ENCODE peak calls at places on chromosomes 16 and 17, in ten cellular contexts. K is Caco-2, J is adrenal gland, F is HFFc6, Q is Panc1, R is astrocyte of the cerebellum, V is bronchial epithelial cell, E is RWPE1, D is left lung, I is glutamatergic neuron. W is an unnamed sample.

GRCh38 chr16:88941933-88942909 is 34.8 kb downstream of the CBFA2T3 start:
- DNase-seq in D (no peak), R (no peak), V (no peak), J (peak), F (no peak), E (peak), I (peak), Q (no peak), K (peak), W (peak)

GRCh38 chr17:8163978-8164814 is 1.4 kb upstream of the VAMP2 start:
- DNase-seq in R (no peak), Q (no peak), J (peak), K (no peak), D (peak), E (no peak), I (peak), F (peak), V (peak), W (peak)

GRCh38 chr16:48895142-48895541 is 285.2 kb upstream of the N4BP1 start:
- DNase-seq in K (no peak), V (no peak), E (no peak), R (no peak), I (no peak), J (no peak), Q (no peak), D (no peak), F (no peak), W (no peak)

GRCh38 chr16:89489040-89489721 is 1.2 kb downstream of the ANKRD11 start:
- DNase-seq in V (peak), J (peak), F (peak), R (peak), E (peak), K (peak), D (peak), Q (no peak), I (peak), W (peak)

GRCh38 chr17:40528692-40529417 is 27.4 kb upstream of the TNS4 start:
- DNase-seq in R (no peak), F (no peak), D (peak), Q (no peak), V (no peak), I (no peak), E (no peak), J (no peak), K (no peak), W (no peak)

GRCh38 chr16:73095885-73096341 is 48.0 kb upstream of the ZFHX3 start:
- DNase-seq in R (no peak), D (no peak), E (no peak), J (no peak), V (no peak), I (no peak), F (no peak), K (no peak), Q (no peak), W (no peak)

GRCh38 chr16:14392960-14393359 is 237.1 kb downstream of the PARN start:
- DNase-seq in D (no peak), J (no peak), K (no peak), I (no peak), R (no peak), E (no peak), Q (no peak), V (no peak), F (no peak), W (no peak)

GRCh38 chr16:30609002-30609927 is 924 bp downstream of the ZNF689 start:
- DNase-seq in V (peak), Q (no peak), J (peak), K (no peak), D (peak), I (peak), R (no peak), E (peak), F (no peak), W (peak)

GRCh38 chr17:81345211-81346089 is 49.8 kb upstream of the BAHCC1 start:
- DNase-seq in V (peak), I (peak), Q (no peak), E (peak), F (peak), J (peak), D (peak), K (peak), R (peak), W (peak)

GRCh38 chr16:59632266-59632855 is 898.2 kb upstream of the GOT2 start:
- DNase-seq in R (no peak), I (no peak), J (no peak), D (no peak), V (no peak), F (peak), Q (no peak), K (no peak), E (no peak), W (no peak)

GRCh38 chr17:76166168-76166567 is 25.1 kb upstream of the FOXJ1 start:
- DNase-seq in V (no peak), E (no peak), K (no peak), Q (no peak), R (no peak), D (no peak), J (no peak), F (no peak), I (no peak), W (no peak)

GRCh38 chr17:79520893-79521210 is 90.0 kb downstream of the RBFOX3 start:
- DNase-seq in Q (no peak), E (no peak), K (no peak), I (no peak), J (no peak), R (no peak), V (no peak), F (no peak), D (no peak), W (no peak)

GRCh38 chr17:30232015-30232821 is 3.3 kb downstream of the SLC6A4 start:
- DNase-seq in F (no peak), J (no peak), Q (no peak), V (no peak), E (no peak), K (no peak), I (no peak), R (no peak), D (no peak), W (no peak)

GRCh38 chr16:24816688-24817087 is 29.1 kb upstream of the SLC5A11 start:
- DNase-seq in F (no peak), K (no peak), J (no peak), V (no peak), E (no peak), Q (no peak), R (no peak), I (no peak), D (no peak), W (no peak)

GRCh38 chr17:38341035-38341721 is 2.6 kb downstream of the GPR179 start:
- DNase-seq in D (no peak), F (no peak), J (peak), K (no peak), Q (no peak), I (no peak), V (peak), R (no peak), E (no peak), W (peak)

GRCh38 chr16:10552281-10552680 is 28.1 kb downstream of the EMP2 start:
- DNase-seq in E (no peak), R (no peak), Q (no peak), V (no peak), K (no peak), I (no peak), F (no peak), J (no peak), D (no peak), W (no peak)

GRCh38 chr16:70418274-70418992 is 20.5 kb downstream of the ST3GAL2 start:
- DNase-seq in R (no peak), K (no peak), J (no peak), D (no peak), V (no peak), I (no peak), Q (no peak), F (no peak), E (no peak), W (no peak)

GRCh38 chr16:71283612-71284011 is 5.6 kb downstream of the CMTR2 start:
- DNase-seq in F (no peak), J (no peak), Q (no peak), R (no peak), V (peak), E (no peak), I (no peak), D (no peak), K (no peak), W (no peak)

GRCh38 chr16:89574681-89575246 is 794 bp upstream of the CPNE7 start:
- DNase-seq in R (no peak), K (peak), Q (no peak), D (no peak), V (peak), I (peak), E (peak), J (no peak), F (peak), W (peak)

GRCh38 chr16:87855852-87856715 is 13.2 kb downstream of the SLC7A5 start:
- DNase-seq in J (peak), K (no peak), Q (no peak), F (no peak), I (peak), D (peak), R (no peak), V (no peak), E (no peak), W (no peak)

GRCh38 chr17:80901319-80901718 is 90.3 kb upstream of the CHMP6 start:
- DNase-seq in D (no peak), F (no peak), V (peak), R (no peak), E (peak), I (no peak), K (no peak), J (no peak), Q (no peak), W (no peak)

GRCh38 chr16:53282975-53283946 is 151.0 kb upstream of the RBL2 start:
- DNase-seq in J (no peak), E (peak), D (no peak), Q (peak), I (no peak), F (peak), R (peak), V (peak), K (peak), W (no peak)

GRCh38 chr16:83037884-83038283 is 411.1 kb downstream of the CDH13 start:
- DNase-seq in D (no peak), V (no peak), I (no peak), F (no peak), R (no peak), E (no peak), K (no peak), Q (no peak), J (no peak), W (no peak)

GRCh38 chr17:47978324-47978723 is 7.4 kb downstream of the CDK5RAP3 start:
- DNase-seq in E (peak), V (peak), D (no peak), I (peak), R (no peak), Q (no peak), J (peak), F (peak), K (peak), W (peak)

GRCh38 chr17:80968602-80969029 is 23.0 kb upstream of the CHMP6 start:
- DNase-seq in K (no peak), F (no peak), E (no peak), V (no peak), Q (no peak), R (no peak), J (peak), I (peak), D (no peak), W (no peak)

GRCh38 chr17:60473788-60474187 is 51.5 kb downstream of the CHCT1 start:
- DNase-seq in D (no peak), J (no peak), K (no peak), Q (no peak), I (no peak), R (no peak), F (no peak), V (no peak), E (no peak), W (no peak)

GRCh38 chr17:58317421-58318064 is 11.1 kb downstream of the TSPOAP1 start:
- DNase-seq in J (peak), V (peak), D (no peak), E (peak), K (peak), R (peak), Q (peak), I (peak), F (peak), W (peak)

GRCh38 chr17:17044846-17045561 is 2.7 kb downstream of the MPRIP start:
- DNase-seq in K (no peak), V (peak), I (peak), F (peak), J (no peak), Q (no peak), E (no peak), D (no peak), R (peak), W (no peak)

GRCh38 chr16:80932725-80933124 is 74.0 kb downstream of the CMC2 start:
- DNase-seq in Q (no peak), I (no peak), D (peak), E (peak), K (peak), F (peak), J (peak), R (peak), V (peak), W (no peak)

GRCh38 chr17:39218906-39219305 is 6.8 kb downstream of the STAC2 start:
- DNase-seq in I (no peak), E (no peak), F (no peak), D (no peak), V (no peak), J (no peak), K (no peak), Q (no peak), R (no peak), W (peak)

GRCh38 chr17:53313746-53314145 is 509.0 kb upstream of the KIF2B start:
- DNase-seq in K (no peak), I (no peak), J (no peak), E (peak), Q (no peak), R (peak), D (no peak), V (peak), F (peak), W (no peak)
- TF ChIP-seq CTCF in K (no peak), I (no peak), J (no peak), E (no peak), Q (no peak), R (no peak), D (no peak), V (no peak), F (no peak), W (no peak)

DNA sequence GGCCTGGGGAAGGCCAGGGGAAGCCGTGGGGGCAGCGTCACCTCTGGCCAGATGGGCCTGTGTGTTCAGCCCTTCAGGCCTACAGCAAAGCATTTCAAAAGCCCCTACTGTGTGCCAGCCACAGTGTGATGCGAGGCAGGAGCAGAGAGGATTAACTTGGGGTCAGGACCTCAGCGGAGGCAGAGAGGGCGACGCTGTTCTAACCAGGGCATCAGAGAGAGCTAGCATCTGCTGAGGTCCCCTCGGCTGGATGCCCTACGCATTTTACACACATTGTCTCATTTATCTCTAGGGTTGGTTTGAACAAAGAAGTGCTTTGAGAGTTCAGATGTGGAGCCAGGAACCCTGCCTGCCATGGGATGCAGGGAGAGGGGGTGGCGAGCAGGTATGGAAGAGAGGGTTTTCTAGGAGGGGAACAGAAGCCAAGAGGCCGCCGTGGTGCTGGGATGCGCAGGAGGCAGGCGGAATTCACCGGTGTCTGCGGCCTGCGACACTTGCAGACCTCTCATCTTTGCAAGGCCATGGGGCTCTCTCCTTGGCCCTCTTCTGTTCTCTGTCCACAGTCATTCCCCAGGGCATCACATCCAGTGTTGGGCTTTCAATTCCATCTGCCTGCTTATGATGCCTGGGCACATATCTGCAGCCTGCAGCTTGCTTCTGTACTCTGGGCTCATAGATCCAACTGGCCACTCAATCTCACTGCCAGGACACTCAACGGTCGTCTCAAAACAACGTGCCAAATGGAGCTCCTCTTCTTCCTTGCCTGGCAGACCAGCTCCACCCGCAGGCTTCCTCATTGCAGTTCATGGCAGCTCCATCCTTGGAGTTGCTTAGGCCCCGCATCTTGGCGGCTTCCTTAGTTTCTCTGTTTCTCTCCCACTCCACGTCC is 8.1 kb upstream of the NKD1 start:
- DNase-seq in I (no peak), R (no peak), Q (no peak), D (no peak), J (no peak), E (no peak), F (no peak), K (peak), V (no peak), W (no peak)
- TF ChIP-seq CTCF in I (no peak), R (no peak), Q (no peak), D (no peak), J (no peak), E (no peak), F (no peak), K (no peak), V (no peak), W (no peak)

DNA sequence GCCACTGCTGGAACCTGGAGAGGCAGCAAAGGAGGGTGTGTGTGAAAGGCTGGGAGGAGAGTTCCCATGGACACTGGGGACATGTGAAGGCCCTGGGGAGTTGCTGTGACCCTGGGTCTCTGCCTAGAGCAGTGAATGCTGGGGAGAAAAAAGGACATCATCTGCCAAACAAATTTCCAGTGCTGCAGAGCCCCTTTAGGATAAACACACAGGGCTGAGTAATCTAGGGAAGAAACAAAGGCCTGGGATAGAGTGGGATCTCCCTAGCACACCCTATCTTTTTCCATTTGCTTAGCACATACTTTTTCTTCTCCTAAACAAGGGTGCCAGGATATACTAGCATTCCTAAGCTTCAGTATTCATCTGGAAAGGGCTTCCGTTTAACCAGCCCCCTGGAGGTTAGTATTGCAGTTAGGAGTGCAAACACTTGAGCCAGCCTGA is 3.3 kb upstream of the HIGD1B start:
- DNase-seq in F (no peak), E (no peak), Q (no peak), R (no peak), K (no peak), V (no peak), J (no peak), D (no peak), I (no peak), W (no peak)
- TF ChIP-seq CTCF in F (peak), E (no peak), Q (no peak), R (no peak), K (no peak), V (no peak), J (no peak), D (no peak), I (no peak), W (no peak)

GRCh38 chr17:42547001-42547461 is 5.7 kb upstream of the HSD17B1 start:
- DNase-seq in V (no peak), J (no peak), D (no peak), Q (no peak), F (no peak), I (no peak), R (no peak), K (no peak), E (no peak), W (no peak)

GRCh38 chr17:42548993-42549755 is 3.5 kb upstream of the HSD17B1 start:
- DNase-seq in K (no peak), D (no peak), Q (no peak), V (no peak), E (no peak), F (no peak), J (no peak), I (no peak), R (no peak), W (no peak)

GRCh38 chr17:42547698-42548069 is 5.0 kb upstream of the HSD17B1 start:
- DNase-seq in Q (no peak), D (no peak), J (no peak), V (no peak), R (no peak), E (no peak), I (no peak), K (no peak), F (no peak), W (no peak)

GRCh38 chr17:42544874-42545283 is 7.8 kb upstream of the HSD17B1 start:
- DNase-seq in I (no peak), R (no peak), Q (no peak), J (no peak), K (no peak), D (no peak), V (no peak), F (no peak), E (no peak), W (no peak)

GRCh38 chr17:42548070-42548837 is 4.5 kb upstream of the HSD17B1 start:
- DNase-seq in R (no peak), K (no peak), J (peak), D (peak), E (no peak), Q (no peak), V (peak), I (peak), F (no peak), W (peak)
- TF ChIP-seq CTCF in R (peak), K (no peak), J (no peak), D (peak), E (peak), Q (peak), V (peak), I (peak), F (peak), W (peak)

DNA sequence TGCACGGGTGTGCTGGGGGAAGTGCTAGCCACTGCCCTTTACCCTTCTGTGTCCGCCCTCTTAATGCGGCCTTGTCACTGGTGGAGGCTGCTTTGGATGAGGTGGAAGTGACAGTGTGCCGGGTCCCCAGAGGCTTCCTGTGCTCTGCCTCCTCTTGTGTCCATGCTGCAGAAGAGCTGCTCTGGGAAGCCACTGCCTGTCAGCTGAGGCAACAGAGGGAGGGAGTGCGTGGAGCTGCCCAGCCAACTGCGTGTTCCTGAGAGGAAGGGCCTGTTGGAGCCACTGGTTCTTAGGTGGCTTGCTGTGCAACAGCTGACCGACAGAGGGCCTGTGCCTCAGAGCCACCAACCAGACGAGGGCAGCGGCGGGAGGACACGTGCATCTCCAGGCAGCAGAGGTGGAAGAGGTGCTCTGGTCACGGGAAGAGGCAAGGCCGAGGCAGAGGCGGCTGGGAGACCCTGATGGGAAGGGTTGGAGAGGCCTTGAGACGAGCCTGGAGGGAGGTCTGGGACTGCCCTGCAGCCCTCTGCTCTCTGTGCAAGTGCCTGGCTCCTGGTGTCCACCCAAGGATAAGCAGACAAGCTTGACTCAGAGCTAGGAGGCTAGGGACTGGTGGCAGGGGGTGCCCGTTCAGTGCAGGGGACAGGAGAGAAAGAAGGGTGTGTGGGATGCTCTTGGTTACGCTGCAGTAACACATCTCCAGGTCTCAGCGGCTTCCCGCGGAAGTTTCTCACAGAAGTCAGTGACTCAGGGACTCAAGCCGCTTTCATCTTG is 25.4 kb downstream of the B9D1 start:
- DNase-seq in D (no peak), E (no peak), Q (no peak), I (no peak), F (no peak), K (no peak), V (no peak), R (no peak), J (peak), W (no peak)
- TF ChIP-seq CTCF in D (no peak), E (no peak), Q (no peak), I (no peak), F (no peak), K (no peak), V (peak), R (peak), J (peak), W (no peak)

GRCh38 chr16:3028716-3029319 is 5.0 kb downstream of the THOC6 start:
- DNase-seq in Q (no peak), R (no peak), E (no peak), F (no peak), I (peak), D (no peak), K (no peak), J (peak), V (no peak), W (no peak)
- TF ChIP-seq CTCF in Q (no peak), R (no peak), E (no peak), F (no peak), I (no peak), D (no peak), K (no peak), J (no peak), V (no peak), W (no peak)